ENCODE peak calls at places on chromosomes 16 and 17, in six cellular contexts. One of them, this sample, is unnamed.

GRCh38 chr16:78693496-78693895 is 594.0 kb downstream of the WWOX start:
- DNase-seq in HL-60: no peak
- DNase-seq in A549: no peak
- DNase-seq in HCT116: no peak
- DNase-seq in GM12878: no peak
- DNase-seq in K562: no peak
- DNase-seq in this sample: no peak

GRCh38 chr17:17229416-17230098 is 7.4 kb downstream of the FLCN start:
- DNase-seq in HL-60: no peak
- DNase-seq in A549: no peak
- DNase-seq in HCT116: no peak
- DNase-seq in GM12878: no peak
- DNase-seq in K562: no peak
- DNase-seq in this sample: no peak

GRCh38 chr17:3916013-3916696 is at the start of gene P2RX1:
- DNase-seq in HL-60: peak
- DNase-seq in A549: no peak
- DNase-seq in HCT116: no peak
- DNase-seq in GM12878: no peak
- DNase-seq in K562: peak
- DNase-seq in this sample: no peak

GRCh38 chr17:37162800-37163199 is 213.0 kb upstream of the C17orf78 start:
- DNase-seq in HL-60: no peak
- DNase-seq in A549: no peak
- DNase-seq in HCT116: no peak
- DNase-seq in GM12878: no peak
- DNase-seq in K562: no peak
- DNase-seq in this sample: no peak

GRCh38 chr17:7218166-7218565 is 1.5 kb downstream of the DLG4 start:
- DNase-seq in HL-60: no peak
- DNase-seq in A549: no peak
- DNase-seq in HCT116: no peak
- DNase-seq in GM12878: no peak
- DNase-seq in K562: no peak
- DNase-seq in this sample: no peak

GRCh38 chr17:74019860-74020259 is 183.6 kb upstream of the RPL38 start:
- DNase-seq in HL-60: no peak
- DNase-seq in A549: no peak
- DNase-seq in HCT116: no peak
- DNase-seq in GM12878: no peak
- DNase-seq in K562: no peak
- DNase-seq in this sample: no peak

GRCh38 chr16:73002836-73003235 is 45.1 kb downstream of the ZFHX3 start:
- DNase-seq in HL-60: no peak
- DNase-seq in A549: no peak
- DNase-seq in HCT116: no peak
- DNase-seq in GM12878: no peak
- DNase-seq in K562: no peak
- DNase-seq in this sample: no peak

GRCh38 chr17:74842146-74842598 is 17.5 kb downstream of the GRIN2C start:
- DNase-seq in HL-60: no peak
- DNase-seq in A549: no peak
- DNase-seq in HCT116: no peak
- DNase-seq in GM12878: no peak
- DNase-seq in K562: no peak
- DNase-seq in this sample: peak

GRCh38 chr16:9334091-9334490 is 242.6 kb downstream of the HAPSTR1 start:
- DNase-seq in HL-60: no peak
- DNase-seq in A549: no peak
- DNase-seq in HCT116: no peak
- DNase-seq in GM12878: no peak
- DNase-seq in K562: no peak
- DNase-seq in this sample: no peak

GRCh38 chr16:84175351-84176081 is 11.3 kb downstream of the TAF1C start:
- DNase-seq in HL-60: peak
- DNase-seq in A549: no peak
- DNase-seq in HCT116: no peak
- DNase-seq in GM12878: peak
- DNase-seq in K562: peak
- DNase-seq in this sample: peak

GRCh38 chr16:25109643-25110042 is 1.9 kb upstream of the LCMT1 start:
- DNase-seq in HL-60: no peak
- DNase-seq in A549: peak
- DNase-seq in HCT116: peak
- DNase-seq in GM12878: no peak
- DNase-seq in K562: no peak
- DNase-seq in this sample: no peak

GRCh38 chr17:72511874-72512273 is 391.1 kb downstream of the SOX9 start:
- DNase-seq in HL-60: no peak
- DNase-seq in A549: no peak
- DNase-seq in HCT116: no peak
- DNase-seq in GM12878: no peak
- DNase-seq in K562: no peak
- DNase-seq in this sample: no peak

GRCh38 chr17:63681530-63681929 is 18.4 kb downstream of the LIMD2 start:
- DNase-seq in HL-60: no peak
- DNase-seq in A549: no peak
- DNase-seq in HCT116: no peak
- DNase-seq in GM12878: no peak
- DNase-seq in K562: no peak
- DNase-seq in this sample: peak

GRCh38 chr17:4846635-4847390 is 13.7 kb downstream of the MINK1 start:
- DNase-seq in HL-60: no peak
- DNase-seq in A549: no peak
- DNase-seq in HCT116: no peak
- DNase-seq in GM12878: no peak
- DNase-seq in K562: no peak
- DNase-seq in this sample: no peak

GRCh38 chr16:30621765-30622164 is 11.6 kb upstream of the ZNF689 start:
- DNase-seq in HL-60: no peak
- DNase-seq in A549: no peak
- DNase-seq in HCT116: no peak
- DNase-seq in GM12878: no peak
- DNase-seq in K562: no peak
- DNase-seq in this sample: no peak

GRCh38 chr16:53502331-53503269 is at the start of gene AKTIP:
- DNase-seq in HL-60: peak
- DNase-seq in A549: no peak
- DNase-seq in HCT116: no peak
- DNase-seq in GM12878: no peak
- DNase-seq in K562: peak
- DNase-seq in this sample: peak

GRCh38 chr17:7887038-7887481 is 1.5 kb upstream of the CHD3 start:
- DNase-seq in HL-60: peak
- DNase-seq in A549: no peak
- DNase-seq in HCT116: no peak
- DNase-seq in GM12878: no peak
- DNase-seq in K562: no peak
- DNase-seq in this sample: peak

GRCh38 chr16:27843800-27844199 is 219.7 kb downstream of the GSG1L start:
- DNase-seq in HL-60: no peak
- DNase-seq in A549: no peak
- DNase-seq in HCT116: no peak
- DNase-seq in GM12878: no peak
- DNase-seq in K562: no peak
- DNase-seq in this sample: no peak

GRCh38 chr16:82456683-82457082 is 170.1 kb upstream of the CDH13 start:
- DNase-seq in HL-60: peak
- DNase-seq in A549: peak
- DNase-seq in HCT116: peak
- DNase-seq in GM12878: no peak
- DNase-seq in K562: peak
- DNase-seq in this sample: peak

GRCh38 chr16:11296351-11296705 is 15.2 kb upstream of the PRM1 start:
- DNase-seq in HL-60: no peak
- DNase-seq in A549: no peak
- DNase-seq in HCT116: no peak
- DNase-seq in GM12878: no peak
- DNase-seq in K562: no peak
- DNase-seq in this sample: no peak

GRCh38 chr16:11298143-11298900 is 17.2 kb upstream of the PRM1 start:
- DNase-seq in HL-60: no peak
- DNase-seq in A549: no peak
- DNase-seq in HCT116: no peak
- DNase-seq in GM12878: no peak
- DNase-seq in K562: no peak
- DNase-seq in this sample: no peak

GRCh38 chr16:11296706-11297491 is 15.8 kb upstream of the PRM1 start:
- DNase-seq in HL-60: no peak
- DNase-seq in A549: no peak
- DNase-seq in HCT116: no peak
- DNase-seq in GM12878: peak
- DNase-seq in K562: no peak
- DNase-seq in this sample: no peak

GRCh38 chr16:11295672-11296071 is 14.5 kb upstream of the PRM1 start:
- DNase-seq in HL-60: no peak
- DNase-seq in A549: no peak
- DNase-seq in HCT116: no peak
- DNase-seq in GM12878: no peak
- DNase-seq in K562: no peak
- DNase-seq in this sample: no peak

DNA sequence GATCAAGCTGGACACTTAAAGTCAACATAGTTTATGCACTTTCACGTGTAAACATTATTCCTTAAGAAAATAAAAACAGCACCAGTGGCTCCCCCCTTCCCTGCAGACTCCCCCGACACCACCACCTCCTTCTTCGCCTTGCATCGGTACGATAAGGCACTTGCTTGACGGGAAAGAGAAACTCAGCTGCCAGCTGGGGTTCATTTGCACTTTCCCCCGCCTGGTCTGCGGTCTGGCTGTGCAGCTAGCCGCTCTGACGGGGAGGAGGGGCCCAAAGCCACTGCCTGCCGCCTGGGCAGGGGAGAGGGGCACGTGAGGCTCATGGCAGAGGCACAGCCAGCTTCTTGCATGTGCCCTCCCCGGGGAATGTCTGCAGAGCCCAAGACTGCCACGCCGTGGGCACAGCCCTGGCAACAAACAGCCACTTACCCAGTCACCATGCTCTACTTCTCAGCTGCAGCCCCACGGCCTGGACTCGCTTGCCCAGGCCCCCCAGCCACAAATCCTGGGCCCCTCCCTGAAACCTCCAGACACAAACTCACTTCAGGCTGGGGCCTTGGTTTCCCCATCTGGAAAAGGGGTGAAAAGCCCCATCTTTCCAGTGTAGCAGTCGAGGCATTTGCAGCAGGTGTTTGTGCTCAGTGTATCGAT is 16.5 kb upstream of the PRM1 start:
- DNase-seq in HL-60: no peak
- DNase-seq in A549: no peak
- DNase-seq in HCT116: no peak
- DNase-seq in GM12878: peak
- DNase-seq in K562: peak
- DNase-seq in this sample: peak
- H3K4me3 ChIP-seq in HL-60: no peak
- H3K4me3 ChIP-seq in A549: no peak
- H3K4me3 ChIP-seq in HCT116: no peak
- H3K4me3 ChIP-seq in GM12878: peak
- H3K4me3 ChIP-seq in K562: no peak
- H3K4me3 ChIP-seq in this sample: no peak

GRCh38 chr16:35452471-35452870 is 1993.1 kb downstream of the TP53TG3F start:
- DNase-seq in HL-60: no peak
- DNase-seq in A549: no peak
- DNase-seq in HCT116: no peak
- DNase-seq in GM12878: no peak
- DNase-seq in K562: no peak
- DNase-seq in this sample: no peak

GRCh38 chr16:35449663-35450062 is 1990.3 kb downstream of the TP53TG3F start:
- DNase-seq in HL-60: no peak
- DNase-seq in A549: no peak
- DNase-seq in HCT116: no peak
- DNase-seq in GM12878: no peak
- DNase-seq in K562: no peak
- DNase-seq in this sample: no peak

GRCh38 chr16:35447010-35447558 is 1987.7 kb downstream of the TP53TG3F start:
- DNase-seq in HL-60: no peak
- DNase-seq in A549: no peak
- DNase-seq in HCT116: no peak
- DNase-seq in GM12878: no peak
- DNase-seq in K562: no peak
- DNase-seq in this sample: no peak

GRCh38 chr16:35450648-35451047 is 1991.2 kb downstream of the TP53TG3F start:
- DNase-seq in HL-60: no peak
- DNase-seq in A549: no peak
- DNase-seq in HCT116: no peak
- DNase-seq in GM12878: no peak
- DNase-seq in K562: no peak
- DNase-seq in this sample: no peak
- TF ChIP-seq REST in HL-60: no peak
- TF ChIP-seq REST in A549: no peak
- TF ChIP-seq REST in HCT116: no peak
- TF ChIP-seq REST in GM12878: no peak
- TF ChIP-seq REST in K562: no peak
- TF ChIP-seq REST in this sample: no peak

DNA sequence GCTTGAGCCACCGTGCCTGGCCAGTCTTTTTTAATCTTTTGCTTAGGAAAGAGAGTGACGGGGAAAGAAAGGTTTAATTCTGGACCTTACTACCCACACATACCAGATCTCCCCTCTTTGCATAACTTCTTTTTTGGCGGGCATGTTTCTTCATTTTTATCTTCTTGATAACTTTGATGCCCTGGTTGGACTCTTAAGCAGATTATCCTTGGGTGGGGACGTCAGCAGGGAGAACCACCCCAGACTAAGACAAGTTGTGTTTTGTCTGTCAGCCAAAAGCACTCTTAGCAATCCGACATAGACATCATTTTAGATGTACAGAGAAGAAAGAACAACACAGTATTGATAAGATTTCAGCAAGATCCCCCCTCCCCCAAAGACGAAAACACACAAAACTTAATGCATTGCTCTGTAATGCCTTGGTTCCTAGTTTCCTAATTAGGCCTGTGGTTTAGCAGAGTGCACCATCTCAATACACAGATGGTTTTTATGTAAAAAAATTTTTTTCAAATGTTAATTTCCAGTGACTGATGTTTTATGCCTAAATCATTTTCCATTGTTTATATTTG is 99.9 kb downstream of the MSI2 start:
- DNase-seq in HL-60: no peak
- DNase-seq in A549: no peak
- DNase-seq in HCT116: no peak
- DNase-seq in GM12878: no peak
- DNase-seq in K562: no peak
- DNase-seq in this sample: no peak
- H3K4me3 ChIP-seq in HL-60: no peak
- H3K4me3 ChIP-seq in A549: no peak
- H3K4me3 ChIP-seq in HCT116: no peak
- H3K4me3 ChIP-seq in GM12878: peak
- H3K4me3 ChIP-seq in K562: no peak
- H3K4me3 ChIP-seq in this sample: no peak

DNA sequence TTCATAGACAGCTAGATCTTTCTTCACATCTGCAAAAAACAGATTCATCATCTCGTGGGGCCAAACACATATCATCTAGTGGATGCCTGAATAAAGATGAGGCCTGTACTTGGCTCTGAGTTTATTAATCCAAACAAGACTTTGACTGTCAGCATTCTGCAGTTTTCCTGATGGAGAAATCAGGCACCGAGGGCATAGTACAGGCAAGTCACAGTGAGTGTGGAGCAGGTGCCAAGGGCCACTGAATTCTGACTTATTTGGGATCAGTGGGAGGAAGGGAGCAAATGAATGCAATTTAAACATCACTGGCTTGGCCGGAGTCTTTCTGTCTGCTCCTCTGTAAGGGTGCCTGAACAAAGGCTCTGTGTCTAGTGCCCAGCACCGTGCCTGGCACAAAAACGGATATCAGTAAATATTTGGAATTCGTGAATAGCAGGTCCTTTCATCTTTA is 975 bp downstream of the CFAP20 start:
- DNase-seq in HL-60: no peak
- DNase-seq in A549: no peak
- DNase-seq in HCT116: no peak
- DNase-seq in GM12878: no peak
- DNase-seq in K562: no peak
- DNase-seq in this sample: no peak
- TF ChIP-seq REST in HL-60: no peak
- TF ChIP-seq REST in A549: no peak
- TF ChIP-seq REST in HCT116: no peak
- TF ChIP-seq REST in GM12878: no peak
- TF ChIP-seq REST in K562: no peak
- TF ChIP-seq REST in this sample: no peak

This sample was measured in GM23338.